ENCODE peak calls at places on chromosomes 11 and 22, in eight cellular contexts. N is NCI-H82; P is dermis blood vessel endothelial cell; Z is stimulated activated CD4-positive, alpha-beta T cell treated with anti-CD3 and anti-CD28 coated beads, Interleukin-4, amount 100 ng/mL, for 48 hours; B is sigmoid colon; X is gastrocnemius medialis; W is right atrium auricular region; C is H54. A is an unnamed sample.

GRCh38 chr11:26827567-26828037 is 105.7 kb upstream of the SLC5A12 start:
- DNase-seq in Z (no peak), X (no peak), C (no peak), B (peak), W (no peak), P (no peak), N (no peak), A (no peak)

GRCh38 chr11:24574461-24574860 is 77.6 kb downstream of the LUZP2 start:
- DNase-seq in W (no peak), Z (no peak), C (no peak), B (no peak), X (no peak), N (no peak), P (no peak), A (no peak)

GRCh38 chr11:83836883-83837654 is 550.9 kb upstream of the CCDC90B start:
- DNase-seq in C (peak), X (no peak), W (no peak), Z (no peak), B (peak), P (peak), N (peak), A (no peak)

GRCh38 chr22:29309332-29310064 is 3.0 kb downstream of the GAS2L1 start:
- DNase-seq in C (no peak), W (no peak), B (peak), X (no peak), Z (no peak), N (no peak), P (peak), A (peak)

GRCh38 chr11:35785287-35786167 is 123.0 kb downstream of the TRIM44 start:
- DNase-seq in X (no peak), P (peak), C (no peak), B (no peak), W (no peak), N (no peak), Z (no peak), A (no peak)

GRCh38 chr11:75492181-75492820 is 33.4 kb downstream of the GDPD5 start:
- DNase-seq in N (peak), C (peak), B (no peak), P (peak), X (no peak), Z (peak), W (no peak), A (peak)

GRCh38 chr11:10628506-10629236 is 60.2 kb upstream of the LYVE1 start:
- DNase-seq in W (no peak), B (peak), C (no peak), Z (no peak), N (no peak), X (no peak), P (no peak), A (peak)

GRCh38 chr11:127105578-127105977 is 105.0 kb upstream of the KIRREL3 start:
- DNase-seq in X (no peak), B (no peak), N (peak), P (no peak), W (no peak), Z (no peak), C (no peak), A (no peak)

GRCh38 chr22:17939579-17939978 is 84.8 kb downstream of the MICAL3 start:
- DNase-seq in W (no peak), C (no peak), X (no peak), B (no peak), P (no peak), Z (no peak), N (no peak), A (no peak)

GRCh38 chr11:126352934-126353801 is 2.3 kb upstream of the ST3GAL4 start:
- DNase-seq in N (peak), W (no peak), Z (no peak), P (peak), X (no peak), B (no peak), C (peak), A (peak)

GRCh38 chr11:34488855-34489557 is 24.6 kb downstream of the ELF5 start:
- DNase-seq in P (no peak), N (no peak), B (no peak), C (no peak), X (no peak), W (no peak), Z (no peak), A (no peak)

GRCh38 chr11:11036185-11037161 is 178.6 kb upstream of the ZBED5 start:
- DNase-seq in P (peak), C (peak), B (no peak), W (no peak), X (peak), N (peak), Z (peak), A (no peak)

GRCh38 chr22:37211853-37212173 is 464 bp downstream of the SSTR3 start:
- DNase-seq in N (no peak), W (no peak), B (peak), P (no peak), Z (no peak), C (no peak), X (no peak), A (no peak)

GRCh38 chr22:42685941-42686666 is 34.6 kb downstream of the A4GALT start:
- DNase-seq in C (no peak), N (peak), W (peak), P (no peak), B (peak), Z (no peak), X (no peak), A (no peak)

GRCh38 chr11:47441421-47441820 is 7.5 kb downstream of the RAPSN start:
- DNase-seq in X (no peak), C (no peak), N (no peak), B (no peak), P (no peak), Z (no peak), W (no peak), A (no peak)

GRCh38 chr11:102921587-102922220 is 33.8 kb downstream of the MMP13 start:
- DNase-seq in B (no peak), Z (no peak), W (no peak), N (no peak), C (no peak), X (no peak), P (no peak), A (no peak)

GRCh38 chr11:33317662-33318061 is 60.5 kb downstream of the HIPK3 start:
- DNase-seq in P (peak), N (no peak), C (peak), X (no peak), B (no peak), Z (no peak), W (no peak), A (no peak)

GRCh38 chr11:65104628-65105027 is 7.0 kb upstream of the TM7SF2 start:
- DNase-seq in B (no peak), P (no peak), W (no peak), X (no peak), N (no peak), C (no peak), Z (no peak), A (no peak)

GRCh38 chr11:46333129-46333947 is 13.9 kb upstream of the DGKZ start:
- DNase-seq in B (no peak), Z (no peak), P (no peak), W (no peak), X (no peak), C (no peak), N (peak), A (peak)

GRCh38 chr11:109783017-109783416 is 310.2 kb upstream of the ZC3H12C start:
- DNase-seq in N (no peak), P (no peak), C (no peak), X (no peak), Z (no peak), B (no peak), W (no peak), A (no peak)

GRCh38 chr11:128467610-128468041 is 119.7 kb downstream of the ETS1 start:
- DNase-seq in N (no peak), P (peak), W (peak), C (peak), Z (no peak), X (peak), B (peak), A (no peak)

GRCh38 chr11:61639816-61640443 is 40.3 kb upstream of the DAGLA start:
- DNase-seq in C (no peak), B (no peak), N (no peak), P (no peak), Z (no peak), W (no peak), X (no peak), A (no peak)

GRCh38 chr22:36333632-36334031 is 54.1 kb downstream of the MYH9 start:
- DNase-seq in B (no peak), W (no peak), N (no peak), P (no peak), C (no peak), X (no peak), Z (no peak), A (no peak)

GRCh38 chr22:50236731-50237409 is 8.0 kb downstream of the TUBGCP6 start:
- DNase-seq in B (no peak), P (peak), W (no peak), Z (no peak), C (no peak), X (no peak), N (peak), A (no peak)

GRCh38 chr11:68312780-68313573 is 586 bp downstream of the LRP5 start:
- DNase-seq in Z (no peak), C (no peak), W (no peak), B (no peak), P (peak), X (no peak), N (peak), A (no peak)

GRCh38 chr11:5279678-5280077 is 9.9 kb upstream of the HBE1 start:
- DNase-seq in X (no peak), W (no peak), Z (no peak), N (no peak), C (no peak), B (no peak), P (no peak), A (no peak)

GRCh38 chr11:67265633-67266423 is 445 bp upstream of the GRK2 start:
- DNase-seq in P (peak), B (peak), Z (peak), W (no peak), X (peak), N (peak), C (peak), A (peak)

GRCh38 chr11:66022401-66023185 is 3.7 kb downstream of the CATSPER1 start:
- DNase-seq in C (peak), W (peak), P (peak), X (peak), Z (peak), N (peak), B (peak), A (peak)